ENCODE peak calls at places on chromosomes 12 and 14, in ten cellular contexts. G, R, Y, X, U, W, D, A, T and V are unnamed samples.

GRCh38 chr12:28780096-28780495 is 369.0 kb upstream of the FAR2 start:
- DNase-seq in U (no peak), G (no peak), Y (peak), D (no peak), W (peak), A (no peak), X (no peak), T (no peak), R (no peak), V (peak)

GRCh38 chr14:50001999-50002925 is 109.4 kb downstream of the ARF6 start:
- DNase-seq in R (peak), U (peak), T (peak), W (peak), Y (no peak), G (no peak), X (no peak), D (no peak), A (peak), V (no peak)

GRCh38 chr12:3772380-3772779 is 19.5 kb upstream of the CRACR2A start:
- DNase-seq in G (no peak), X (no peak), R (no peak), W (no peak), T (no peak), Y (no peak), U (no peak), A (no peak), D (no peak), V (peak)

GRCh38 chr14:73750161-73750901 is 36.1 kb upstream of the PNMA1 start:
- DNase-seq in W (no peak), Y (no peak), R (no peak), A (no peak), X (no peak), G (no peak), D (no peak), U (no peak), T (no peak), V (no peak)

GRCh38 chr12:71399197-71399596 is 40.4 kb upstream of the LGR5 start:
- DNase-seq in W (no peak), A (no peak), Y (no peak), T (no peak), R (no peak), D (no peak), X (no peak), U (no peak), G (no peak), V (no peak)

GRCh38 chr12:24853588-24853987 is 95.3 kb downstream of the BCAT1 start:
- DNase-seq in W (no peak), Y (no peak), U (no peak), D (peak), G (no peak), R (no peak), X (no peak), A (no peak), T (no peak), V (peak)

GRCh38 chr12:67482751-67483661 is 165.5 kb upstream of the DYRK2 start:
- DNase-seq in T (peak), W (no peak), U (peak), X (peak), R (no peak), A (no peak), D (peak), Y (peak), G (no peak), V (peak)

GRCh38 chr12:124233846-124234620 is 60.9 kb upstream of the RFLNA start:
- DNase-seq in T (no peak), A (no peak), G (no peak), R (no peak), U (no peak), X (no peak), D (peak), W (no peak), Y (peak), V (peak)

GRCh38 chr14:32468955-32469354 is 139.9 kb downstream of the AKAP6 start:
- DNase-seq in A (no peak), G (no peak), Y (peak), W (peak), T (no peak), D (peak), U (no peak), R (no peak), X (no peak), V (peak)

GRCh38 chr14:76775159-76775694 is 14.0 kb downstream of the VASH1 start:
- DNase-seq in D (no peak), R (peak), X (no peak), Y (no peak), T (no peak), U (no peak), G (no peak), A (no peak), W (no peak), V (no peak)

GRCh38 chr12:953776-954175 is 4.3 kb upstream of the RAD52 start:
- DNase-seq in A (no peak), T (no peak), G (no peak), X (no peak), R (no peak), Y (peak), W (no peak), D (peak), U (no peak), V (peak)

GRCh38 chr14:104422301-104423223 is 157.0 kb upstream of the C14orf180 start:
- DNase-seq in U (no peak), D (no peak), A (no peak), Y (no peak), G (no peak), W (no peak), T (no peak), X (no peak), R (no peak), V (no peak)

GRCh38 chr12:34397591-34398365 is 375.5 kb downstream of the ALG10 start:
- DNase-seq in Y (no peak), R (peak), U (no peak), G (peak), D (no peak), T (no peak), A (no peak), X (no peak), W (no peak), V (no peak)

GRCh38 chr14:81169711-81170103 is 51.1 kb downstream of the GTF2A1 start:
- DNase-seq in D (no peak), X (peak), T (no peak), W (no peak), Y (no peak), U (peak), G (no peak), A (no peak), R (no peak), V (no peak)

GRCh38 chr14:97028382-97028781 is 231.2 kb downstream of the VRK1 start:
- DNase-seq in W (no peak), U (no peak), A (no peak), R (no peak), T (no peak), X (no peak), Y (no peak), G (no peak), D (no peak), V (no peak)

GRCh38 chr14:73503648-73504047 is 12.9 kb downstream of the RIOX1 start:
- DNase-seq in T (no peak), D (peak), R (no peak), A (no peak), U (no peak), X (no peak), G (no peak), W (no peak), Y (peak), V (no peak)